ENCODE peak calls at places on chromosome 15, in nine cellular contexts. H is MM.1S, R is hepatocyte, A is Karpas-422, T is GM23248, O is GM23338, L is SK-N-SH, I is HCT116, V is PC-9. B is an unnamed sample.

GRCh38 chr15:33094336-33094735 is 100.2 kb downstream of the FMN1 start:
- DNase-seq in H (no peak), R (no peak), A (no peak), T (peak; percentile 33), O (no peak), L (no peak), I (no peak), V (no peak), B (no peak)

GRCh38 chr15:75620776-75621536 is 4.6 kb downstream of the SNUPN start:
- DNase-seq in H (no peak), R (peak; percentile 72), A (no peak), T (peak; percentile 98), O (no peak), L (no peak), I (no peak), V (no peak), B (no peak)

GRCh38 chr15:68316061-68316804 is 38.7 kb downstream of the FEM1B start:
- DNase-seq in H (no peak), R (no peak), A (no peak), T (no peak), O (peak; percentile 74), L (no peak), I (no peak), V (no peak), B (peak; percentile 24)

GRCh38 chr15:78625621-78626280 is 5.0 kb upstream of the CHRNA3 start:
- DNase-seq in H (no peak), R (no peak), A (peak; percentile 21), T (no peak), O (no peak), L (peak; percentile 66), I (no peak), V (no peak), B (peak; percentile 8)

GRCh38 chr15:101317473-101317872 is 22.4 kb upstream of the SNRPA1 start:
- DNase-seq in H (no peak), R (no peak), A (no peak), T (no peak), O (no peak), L (no peak), I (no peak), V (no peak), B (no peak)

GRCh38 chr15:63915209-63915887 is 81.6 kb upstream of the HERC1 start:
- DNase-seq in H (no peak), R (peak; percentile 40), A (peak; percentile 70), T (no peak), O (no peak), L (no peak), I (no peak), V (no peak), B (no peak)

GRCh38 chr15:100106732-100107131 is 235.0 kb downstream of the ADAMTS17 start:
- DNase-seq in H (no peak), R (no peak), A (no peak), T (no peak), O (no peak), L (peak; percentile 85), I (no peak), V (no peak), B (no peak)

GRCh38 chr15:78249131-78249530 is 14.8 kb upstream of the ACSBG1 start:
- DNase-seq in H (no peak), R (no peak), A (no peak), T (no peak), O (no peak), L (no peak), I (no peak), V (no peak), B (no peak)

GRCh38 chr15:58527573-58528196 is 95.9 kb downstream of the LIPC start:
- DNase-seq in H (no peak), R (no peak), A (no peak), T (no peak), O (no peak), L (no peak), I (no peak), V (no peak), B (no peak)

GRCh38 chr15:83486363-83486762 is 39.2 kb downstream of the SH3GL3 start:
- DNase-seq in H (no peak), R (no peak), A (no peak), T (no peak), O (no peak), L (no peak), I (no peak), V (no peak), B (no peak)

GRCh38 chr15:25402342-25402741 is 36.5 kb downstream of the UBE3A start:
- DNase-seq in H (no peak), R (no peak), A (no peak), T (no peak), O (no peak), L (no peak), I (no peak), V (no peak), B (no peak)
- H3K9me2 ChIP-seq in H (no peaks in the 10 kb centered on the region), R (no peaks in the 10 kb centered on the region), A (no peaks in the 10 kb centered on the region), T (no peaks in the 10 kb centered on the region), O (no peaks in the 10 kb centered on the region), L (no peaks in the 10 kb centered on the region), I (no peaks in the 10 kb centered on the region), V (no peaks in the 10 kb centered on the region), B (no peaks in the 10 kb centered on the region)

DNA sequence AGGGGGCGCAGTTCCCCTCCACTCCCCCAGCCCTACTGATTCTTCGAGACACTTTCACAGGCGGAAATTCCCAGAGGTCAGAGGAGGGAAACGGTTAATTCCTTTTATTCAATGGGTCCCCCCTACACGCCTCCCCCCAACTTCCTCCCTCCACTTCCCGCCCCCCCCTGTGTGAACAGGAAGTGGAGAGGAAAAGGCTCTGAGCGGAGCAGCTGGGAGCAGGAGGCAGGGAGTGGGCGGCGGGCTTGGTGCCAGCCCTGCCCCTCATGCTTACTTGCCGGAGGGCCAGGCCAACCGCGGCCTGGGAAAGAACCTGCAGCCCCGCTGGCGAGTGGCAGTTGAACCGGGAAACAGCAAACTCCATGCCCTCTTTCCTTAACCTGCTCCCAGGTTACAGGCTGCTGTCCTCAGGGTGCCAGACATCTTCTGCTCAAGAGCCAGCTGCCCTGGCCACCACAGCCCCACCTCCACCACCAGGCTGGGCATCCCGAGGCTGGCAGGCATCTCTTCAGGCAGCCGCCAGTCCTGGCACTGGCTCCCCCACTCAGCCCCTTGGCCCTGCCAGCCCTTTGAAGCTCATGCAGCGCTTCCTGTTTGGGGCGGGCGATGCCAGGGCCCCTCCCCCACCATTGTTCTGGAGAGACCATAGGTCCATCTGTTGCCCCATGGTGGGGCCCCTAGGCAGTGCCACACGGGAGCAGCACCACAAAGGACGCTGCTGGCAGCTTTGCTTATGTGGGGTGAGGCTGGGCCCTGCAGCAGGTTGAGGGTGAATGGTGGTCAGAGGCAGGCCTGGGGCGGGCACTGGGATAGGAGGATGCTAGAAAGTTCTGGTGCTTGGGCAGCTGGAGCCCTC is 12.9 kb downstream of the VPS18 start:
- DNase-seq in H (no peak), R (peak; percentile 52), A (peak; percentile 85), T (peak; percentile 44), O (no peak), L (peak; percentile 72), I (no peak), V (no peak), B (peak; percentile 66)
- H3K4me1 ChIP-seq in H (peaks cover 16% of the 10 kb centered on the region), R (peaks cover 56% of the 10 kb centered on the region), A (peaks cover 24% of the 10 kb centered on the region), T (peaks cover 24% of the 10 kb centered on the region), O (peaks cover 27% of the 10 kb centered on the region), L (peaks cover 46% of the 10 kb centered on the region), I (peaks cover 40% of the 10 kb centered on the region), V (peaks cover 18% of the 10 kb centered on the region), B (peaks cover 68% of the 10 kb centered on the region)

DNA sequence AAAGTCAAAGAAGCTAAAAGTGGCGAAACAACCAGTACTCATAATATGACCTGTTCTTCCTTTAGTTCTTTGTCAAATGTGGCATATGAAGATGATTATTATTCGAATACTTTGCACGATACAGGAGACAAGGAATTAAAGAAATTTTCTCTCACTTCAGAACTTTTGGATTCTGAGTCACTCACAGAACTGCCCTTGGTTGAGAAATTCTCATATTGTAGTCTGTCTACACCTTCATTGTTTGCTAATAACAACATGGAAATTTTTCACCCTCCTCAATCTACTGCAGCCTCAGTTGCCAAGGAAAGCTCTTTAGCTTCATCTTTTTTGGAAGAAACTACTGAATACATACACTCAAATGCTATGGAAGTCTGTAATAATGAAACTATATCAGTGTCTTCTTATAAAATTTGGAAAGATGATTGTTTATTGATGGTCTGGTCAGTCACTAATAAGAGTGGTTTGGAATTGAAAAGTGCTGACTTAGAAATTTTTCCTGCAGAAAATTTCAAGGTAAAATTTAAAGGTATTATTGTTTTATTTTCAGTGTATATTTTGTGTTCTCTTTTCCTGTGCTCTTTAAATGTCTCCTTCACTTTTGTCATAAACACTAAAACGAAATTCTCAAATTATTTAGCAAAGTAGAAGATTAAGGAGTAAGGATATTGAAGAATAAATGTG is 89.0 kb downstream of the AP4E1 start:
- DNase-seq in H (no peak), R (no peak), A (no peak), T (peak; percentile 61), O (no peak), L (no peak), I (no peak), V (no peak), B (no peak)
- H4K20me1 ChIP-seq in H (no peaks in the 10 kb centered on the region), R (no peaks in the 10 kb centered on the region), A (no peaks in the 10 kb centered on the region), T (no peaks in the 10 kb centered on the region), O (no peaks in the 10 kb centered on the region), L (no peaks in the 10 kb centered on the region), I (no peaks in the 10 kb centered on the region), V (no peaks in the 10 kb centered on the region), B (no peaks in the 10 kb centered on the region)

GRCh38 chr15:85414991-85415390 is 34.6 kb downstream of the AKAP13 start:
- DNase-seq in H (no peak), R (no peak), A (no peak), T (no peak), O (no peak), L (no peak), I (no peak), V (no peak), B (no peak)

GRCh38 chr15:85414495-85414894 is 34.1 kb downstream of the AKAP13 start:
- DNase-seq in H (peak; percentile 36), R (no peak), A (peak; percentile 60), T (peak; percentile 28), O (no peak), L (no peak), I (no peak), V (no peak), B (no peak)

GRCh38 chr15:85414037-85414436 is 33.6 kb downstream of the AKAP13 start:
- DNase-seq in H (no peak), R (no peak), A (no peak), T (no peak), O (no peak), L (no peak), I (no peak), V (no peak), B (no peak)

GRCh38 chr15:85411992-85412538 is 31.7 kb downstream of the AKAP13 start:
- DNase-seq in H (no peak), R (no peak), A (peak; percentile 70), T (peak; percentile 68), O (no peak), L (no peak), I (no peak), V (no peak), B (no peak)

DNA sequence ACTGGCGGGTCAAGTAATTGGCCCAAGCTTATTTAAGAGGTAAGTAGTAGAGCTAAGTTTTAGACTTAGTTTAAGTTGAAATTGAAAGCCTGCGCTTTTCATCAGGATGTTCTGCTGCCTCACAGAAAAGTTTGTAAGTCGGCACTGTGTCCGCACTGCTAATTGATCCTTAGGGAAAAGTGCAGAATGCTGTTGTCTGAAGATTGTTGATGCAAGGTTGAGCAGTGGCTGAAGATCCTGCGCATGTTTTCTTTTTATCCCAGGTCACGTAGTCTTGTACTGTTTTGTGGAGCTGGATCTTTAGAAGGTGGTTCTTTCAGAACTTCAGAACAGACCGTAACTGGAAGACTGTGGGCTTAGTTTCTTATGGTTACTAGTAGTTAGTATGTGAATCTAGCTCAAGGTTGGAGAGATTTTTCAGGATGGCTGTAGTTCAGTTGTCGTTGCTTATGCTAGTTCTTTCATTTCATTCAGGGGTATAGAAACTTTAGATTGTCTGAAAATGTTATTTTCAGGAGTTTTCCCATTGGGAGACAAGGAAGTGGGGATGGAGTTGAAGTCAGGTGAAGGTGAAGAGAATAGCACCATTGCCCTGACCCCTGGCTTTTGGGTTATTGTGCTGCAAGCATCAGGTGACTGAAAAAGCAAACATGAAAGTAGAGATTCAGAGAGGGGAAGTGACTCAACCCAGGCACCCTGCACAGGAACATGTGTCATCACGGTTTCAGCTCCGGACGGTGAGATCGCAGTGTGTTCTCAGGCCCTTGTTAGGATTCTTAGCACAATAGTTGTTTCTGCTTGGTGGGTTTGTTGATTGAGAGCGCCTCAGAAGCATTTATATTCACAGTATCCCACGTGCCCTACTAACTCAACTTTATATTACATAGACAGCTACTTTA is 32.8 kb downstream of the AKAP13 start:
- DNase-seq in H (peak; percentile 92), R (peak; percentile 68), A (peak; percentile 89), T (peak; percentile 94), O (no peak), L (peak; percentile 27), I (peak; percentile 88), V (peak; percentile 59), B (peak; percentile 90)
- H3K9me2 ChIP-seq in H (no peaks in the 10 kb centered on the region), R (no peaks in the 10 kb centered on the region), A (no peaks in the 10 kb centered on the region), T (no peaks in the 10 kb centered on the region), O (no peaks in the 10 kb centered on the region), L (no peaks in the 10 kb centered on the region), I (no peaks in the 10 kb centered on the region), V (no peaks in the 10 kb centered on the region), B (no peaks in the 10 kb centered on the region)